ENCODE peak calls at places on chromosome 6, in four cellular contexts. O, C, Q and Y are unnamed samples.

GRCh38 chr6:14382381-14383236 is 265.0 kb downstream of the CD83 start:
- DNase-seq in Q (no peak), C (no peak), O (no peak), Y (no peak)

GRCh38 chr6:11770546-11771466 is 7.8 kb downstream of the ADTRP start:
- DNase-seq in C (peak; percentile 100), O (peak; percentile 64), Q (peak; percentile 100), Y (peak; percentile 89)

GRCh38 chr6:153947817-153948447 is 91.1 kb upstream of the OPRM1 start:
- DNase-seq in O (peak; percentile 44), Q (no peak), C (peak; percentile 37), Y (peak; percentile 2)

GRCh38 chr6:76594109-76594508 is 521.6 kb upstream of the IMPG1 start:
- DNase-seq in O (no peak), C (no peak), Q (no peak), Y (no peak)

GRCh38 chr6:134347916-134348805 is 30.2 kb upstream of the SGK1 start:
- DNase-seq in C (peak; percentile 72), O (no peak), Q (peak; percentile 96), Y (no peak)

GRCh38 chr6:101351173-101351572 is 42.3 kb upstream of the GRIK2 start:
- DNase-seq in Q (no peak), C (no peak), O (no peak), Y (no peak)

GRCh38 chr6:157194643-157195042 is 128.7 kb downstream of the TMEM242 start:
- DNase-seq in C (no peak), O (no peak), Q (peak; percentile 65), Y (no peak)

GRCh38 chr6:116580198-116580597 is 8.9 kb downstream of the RWDD1 start:
- DNase-seq in O (no peak), Q (peak; percentile 74), C (peak; percentile 40), Y (no peak)

GRCh38 chr6:4598384-4598783 is 177.8 kb upstream of the CDYL start:
- DNase-seq in C (no peak), O (no peak), Q (peak; percentile 25), Y (no peak)

GRCh38 chr6:125787791-125788190 is 3.0 kb upstream of the NCOA7 start:
- DNase-seq in O (no peak), Q (peak; percentile 54), C (no peak), Y (peak; percentile 44)

GRCh38 chr6:133553652-133554051 is 312.5 kb downstream of the EYA4 start:
- DNase-seq in O (no peak), C (peak; percentile 66), Q (peak; percentile 79), Y (peak; percentile 72)

GRCh38 chr6:28235912-28236452 is 10.9 kb downstream of the ZSCAN9 start:
- DNase-seq in O (no peak), C (no peak), Q (no peak), Y (no peak)

GRCh38 chr6:6125495-6125894 is 118.8 kb upstream of the NRN1 start:
- DNase-seq in O (no peak), Q (no peak), C (no peak), Y (no peak)

GRCh38 chr6:20915150-20915549 is 380.9 kb downstream of the CDKAL1 start:
- DNase-seq in C (no peak), Q (no peak), O (no peak), Y (no peak)

GRCh38 chr6:14068133-14068532 is 49.4 kb upstream of the CD83 start:
- DNase-seq in Q (peak; percentile 89), O (no peak), C (peak; percentile 55), Y (peak; percentile 79)

GRCh38 chr6:10658910-10659696 is 35.3 kb downstream of the C6orf52 start:
- DNase-seq in Q (no peak), C (peak; percentile 3), O (peak; percentile 34), Y (no peak)

GRCh38 chr6:151257984-151258445 is 18.2 kb downstream of the AKAP12 start:
- DNase-seq in Q (peak; percentile 52), O (no peak), C (peak; percentile 63), Y (no peak)

GRCh38 chr6:22657341-22657985 is 88.1 kb downstream of the HDGFL1 start:
- DNase-seq in C (no peak), O (no peak), Q (no peak), Y (no peak)

GRCh38 chr6:53921639-53922038 is 126.8 kb downstream of the LRRC1 start:
- DNase-seq in C (no peak), O (no peak), Q (no peak), Y (no peak)

GRCh38 chr6:24332306-24332705 is 25.6 kb downstream of the DCDC2 start:
- DNase-seq in O (no peak), C (peak; percentile 4), Q (no peak), Y (peak; percentile 71)

GRCh38 chr6:31531162-31531561 is 2.4 kb downstream of the MCCD1 start:
- DNase-seq in O (no peak), C (no peak), Q (no peak), Y (no peak)

GRCh38 chr6:83536034-83536646 is 23.8 kb downstream of the PRSS35 start:
- DNase-seq in O (peak; percentile 60), C (peak; percentile 40), Q (peak; percentile 53), Y (peak; percentile 59)

GRCh38 chr6:15665237-15665636 is 2.4 kb upstream of the DTNBP1 start:
- DNase-seq in O (no peak), Q (no peak), C (no peak), Y (no peak)

GRCh38 chr6:41071501-41071922 is 644 bp downstream of the OARD1 start:
- DNase-seq in O (no peak), C (no peak), Q (peak; percentile 76), Y (no peak)

GRCh38 chr6:133895573-133896343 is 6.8 kb downstream of the TCF21 start:
- DNase-seq in C (peak; percentile 68), O (peak; percentile 53), Q (no peak), Y (peak; percentile 26)

GRCh38 chr6:159324599-159324998 is 155.4 kb downstream of the FNDC1 start:
- DNase-seq in C (no peak), O (no peak), Q (no peak), Y (no peak)

GRCh38 chr6:90406142-90406794 is 109.6 kb upstream of the BACH2 start:
- DNase-seq in C (peak; percentile 50), O (no peak), Q (peak; percentile 80), Y (peak; percentile 84)

GRCh38 chr6:144919573-144919972 is 634.4 kb downstream of the UTRN start:
- DNase-seq in Q (no peak), C (no peak), O (no peak), Y (no peak)

GRCh38 chr6:53301801-53302537 is 46.8 kb downstream of the ELOVL5 start:
- DNase-seq in C (no peak), Q (no peak), O (no peak), Y (peak; percentile 26)

GRCh38 chr6:4030672-4031071 is 48.3 kb downstream of the FAM217A start:
- DNase-seq in O (no peak), C (no peak), Q (no peak), Y (no peak)

GRCh38 chr6:79233611-79234149 is 802 bp downstream of the HMGN3 start:
- DNase-seq in C (peak; percentile 95), Q (peak; percentile 82), O (peak; percentile 90), Y (peak; percentile 93)

GRCh38 chr6:19782588-19782987 is 54.6 kb upstream of the ID4 start:
- DNase-seq in Q (no peak), C (no peak), O (no peak), Y (no peak)

DNA sequence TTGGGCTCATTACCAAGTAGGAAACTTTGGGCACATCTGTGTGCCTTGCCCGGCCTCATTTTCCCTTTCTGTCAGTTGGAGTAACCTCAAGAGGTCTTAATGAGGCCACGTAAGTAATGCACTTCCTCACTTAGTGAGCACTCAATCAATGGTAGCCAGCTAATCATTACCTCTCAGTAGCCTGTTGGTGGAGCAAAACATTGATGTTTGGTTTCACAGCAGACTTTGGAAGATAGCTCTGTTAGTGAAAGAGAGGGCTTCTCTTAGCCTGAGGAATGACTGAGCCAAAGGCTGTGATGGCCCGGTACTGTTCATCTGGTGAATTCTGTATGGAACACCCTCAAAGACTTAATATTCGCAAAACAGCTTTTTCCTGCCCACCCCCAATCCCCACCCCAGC is 55.9 kb upstream of the ID4 start:
- DNase-seq in Q (no peak), O (no peak), C (no peak), Y (no peak)
- H2AK5ac ChIP-seq in Q (no peak overlapping the region), O (no peak overlapping the region), C (no peak overlapping the region), Y (no peak overlapping the region)

GRCh38 chr6:169046483-169047192 is 207.0 kb downstream of the THBS2 start:
- DNase-seq in O (no peak), C (no peak), Q (peak; percentile 56), Y (no peak)

GRCh38 chr6:169051371-169051770 is 202.3 kb downstream of the THBS2 start:
- DNase-seq in C (no peak), Q (peak; percentile 49), O (no peak), Y (no peak)

GRCh38 chr6:169048185-169048584 is 205.5 kb downstream of the THBS2 start:
- DNase-seq in Q (no peak), O (no peak), C (no peak), Y (no peak)

GRCh38 chr6:169047345-169047744 is 206.3 kb downstream of the THBS2 start:
- DNase-seq in C (no peak), O (no peak), Q (no peak), Y (no peak)

GRCh38 chr6:169048806-169049205 is 204.8 kb downstream of the THBS2 start:
- DNase-seq in C (no peak), O (no peak), Q (no peak), Y (no peak)
- H2AFZ ChIP-seq in C (no peak overlapping the region), O (no peak overlapping the region), Q (no peak overlapping the region), Y (no peak overlapping the region)

GRCh38 chr6:117829594-117830319 is 77.3 kb upstream of the SLC35F1 start:
- DNase-seq in Q (peak; percentile 30), O (peak; percentile 78), C (peak; percentile 59), Y (no peak)
- H4K91ac ChIP-seq in Q (no peak overlapping the region), O (no peak overlapping the region), C (no peak overlapping the region), Y (peak overlapping the region; percentile 61)

DNA sequence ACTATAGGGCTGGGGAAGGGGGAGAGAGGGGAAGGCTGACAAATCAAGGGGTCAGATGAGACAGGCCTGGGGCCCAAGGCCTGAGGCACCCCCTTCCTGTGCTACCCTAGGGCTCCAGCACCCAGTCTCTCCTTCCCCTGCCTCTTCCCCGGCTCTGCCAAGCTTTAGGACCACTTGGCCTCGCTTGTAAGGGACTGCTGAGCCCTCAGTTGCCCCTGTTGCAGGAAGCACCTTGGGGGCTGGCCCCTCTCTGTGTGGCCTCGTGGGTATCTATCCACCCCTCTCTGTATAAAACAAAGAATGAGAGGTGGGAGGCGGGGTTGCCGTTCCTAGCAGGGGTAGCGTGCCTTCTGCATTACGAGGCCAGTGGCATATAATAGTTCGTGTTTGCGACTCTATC is 21.4 kb upstream of the SMOC2 start:
- DNase-seq in Q (no peak), C (no peak), O (no peak), Y (no peak)
- H2AK5ac ChIP-seq in Q (no peak overlapping the region), C (no peak overlapping the region), O (no peak overlapping the region), Y (no peak overlapping the region)

GRCh38 chr6:139219271-139219729 is 72.5 kb downstream of the TXLNB start:
- DNase-seq in C (peak; percentile 94), Q (peak; percentile 90), O (peak; percentile 89), Y (peak; percentile 82)

DNA sequence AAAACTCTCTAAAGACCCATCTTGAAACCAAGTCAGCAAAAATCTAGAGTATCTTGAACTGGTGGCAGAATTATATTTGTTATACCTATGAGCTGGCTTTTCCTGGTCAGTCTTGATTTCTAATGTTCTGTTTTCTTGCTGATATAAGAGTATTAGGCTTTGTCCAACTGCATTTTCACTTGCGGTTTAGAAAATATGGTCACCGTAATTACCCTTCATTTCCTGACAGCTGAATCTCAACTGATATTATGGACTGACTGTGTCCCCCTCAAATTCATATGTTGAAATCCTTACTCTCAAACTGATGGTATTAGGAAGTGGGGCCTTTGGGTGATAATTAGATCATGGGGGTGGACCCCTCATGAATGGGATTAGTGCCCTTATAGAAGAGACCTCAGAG is 72.1 kb downstream of the TXLNB start:
- DNase-seq in Q (no peak), O (no peak), C (no peak), Y (no peak)
- H2AFZ ChIP-seq in Q (peak overlapping the region; percentile 91), O (no peak overlapping the region), C (no peak overlapping the region), Y (no peak overlapping the region)